ENCODE peak calls at places on chromosomes 1 and 21, in nine cellular contexts. A is nucleus accumbens; Y is PC-9; B is H9; P is GM23338; M is foreskin fibroblast; E is EH; D is CD4-positive, alpha-beta T cell; G is brain microvascular endothelial cell. Z is an unnamed sample.

GRCh38 chr1:100719490-100719889 is at the start of gene VCAM1:
- DNase-seq in A (no peak), Y (no peak), B (peak; percentile 38), P (peak; percentile 58), M (no peak), E (no peak), D (no peak), G (peak; percentile 41), Z (no peak)

GRCh38 chr1:63152572-63152971 is 169.8 kb upstream of the FOXD3 start:
- DNase-seq in A (no peak), Y (peak; percentile 48), B (no peak), P (no peak), M (no peak), E (no peak), D (no peak), G (no peak), Z (peak; percentile 6)

GRCh38 chr1:30903343-30904034 is 5.1 kb downstream of the SDC3 start:
- DNase-seq in A (no peak), Y (no peak), B (no peak), P (no peak), M (peak; percentile 43), E (peak; percentile 66), D (no peak), G (no peak), Z (no peak)

GRCh38 chr21:25555492-25555891 is 51.8 kb downstream of the MRPL39 start:
- DNase-seq in A (no peak), Y (no peak), B (no peak), P (no peak), M (no peak), E (no peak), D (no peak), G (no peak), Z (no peak)

GRCh38 chr1:9309080-9309479 is 16.4 kb downstream of the SPSB1 start:
- DNase-seq in A (no peak), Y (no peak), B (no peak), P (no peak), M (no peak), E (no peak), D (no peak), G (no peak), Z (no peak)

GRCh38 chr1:220511785-220512184 is 16.2 kb upstream of the MARK1 start:
- DNase-seq in A (no peak), Y (no peak), B (peak; percentile 76), P (peak; percentile 79), M (no peak), E (no peak), D (no peak), G (no peak), Z (peak; percentile 63)

GRCh38 chr1:172979828-172980227 is 70.9 kb downstream of the TNFSF18 start:
- DNase-seq in A (no peak), Y (no peak), B (no peak), P (no peak), M (no peak), E (no peak), D (no peak), G (no peak), Z (no peak)

GRCh38 chr1:116737020-116737854 is 17.0 kb upstream of the CD2 start:
- DNase-seq in A (peak; percentile 11), Y (no peak), B (peak; percentile 60), P (peak; percentile 78), M (peak; percentile 83), E (peak; percentile 54), D (peak; percentile 70), G (peak; percentile 56), Z (peak; percentile 78)

GRCh38 chr1:42290130-42290529 is 44.9 kb downstream of the FOXJ3 start:
- DNase-seq in A (no peak), Y (no peak), B (no peak), P (no peak), M (no peak), E (peak; percentile 32), D (no peak), G (no peak), Z (peak; percentile 24)

GRCh38 chr1:165075725-165076370 is 280.7 kb downstream of the LMX1A start:
- DNase-seq in A (no peak), Y (no peak), B (peak; percentile 62), P (peak; percentile 77), M (peak; percentile 65), E (peak; percentile 35), D (no peak), G (peak; percentile 16), Z (peak; percentile 22)